ENCODE peak calls at places on chromosomes 1 and 21, in seven cellular contexts. One of them, this sample, is unnamed.

GRCh38 chr1:111139234-111139955 is 498 bp downstream of the DRAM2 start:
- DNase-seq in iPS-NIHi11: peak; percentile 72
- DNase-seq in caudate nucleus: peak; percentile 33
- DNase-seq in activated naive CD4-positive, alpha-beta T cell treated with anti-CD3 and anti-CD28 coated beads, Interleukin-2, amount 50 U/mL, for 72 hours: no peak
- DNase-seq in occipital lobe: no peak
- DNase-seq in frontal cortex: peak; percentile 45
- DNase-seq in HT1080: no peak
- DNase-seq in this sample: no peak

GRCh38 chr1:228152918-228153258 is 3.2 kb downstream of the GJC2 start:
- DNase-seq in iPS-NIHi11: no peak
- DNase-seq in activated naive CD4-positive, alpha-beta T cell treated with anti-CD3 and anti-CD28 coated beads, Interleukin-2, amount 50 U/mL, for 72 hours: no peak
- DNase-seq in caudate nucleus: no peak
- DNase-seq in frontal cortex: no peak
- DNase-seq in HT1080: no peak
- DNase-seq in occipital lobe: no peak
- DNase-seq in this sample: no peak

GRCh38 chr21:26100573-26100972 is 70.0 kb downstream of the APP start:
- DNase-seq in HT1080: no peak
- DNase-seq in activated naive CD4-positive, alpha-beta T cell treated with anti-CD3 and anti-CD28 coated beads, Interleukin-2, amount 50 U/mL, for 72 hours: no peak
- DNase-seq in frontal cortex: no peak
- DNase-seq in caudate nucleus: no peak
- DNase-seq in iPS-NIHi11: no peak
- DNase-seq in occipital lobe: no peak
- DNase-seq in this sample: no peak

GRCh38 chr1:70874063-70874462 is 173.6 kb downstream of the PTGER3 start:
- DNase-seq in activated naive CD4-positive, alpha-beta T cell treated with anti-CD3 and anti-CD28 coated beads, Interleukin-2, amount 50 U/mL, for 72 hours: no peak
- DNase-seq in occipital lobe: no peak
- DNase-seq in caudate nucleus: no peak
- DNase-seq in frontal cortex: no peak
- DNase-seq in HT1080: no peak
- DNase-seq in iPS-NIHi11: no peak
- DNase-seq in this sample: no peak

GRCh38 chr1:150072959-150073358 is 5.4 kb downstream of the VPS45 start:
- DNase-seq in iPS-NIHi11: no peak
- DNase-seq in activated naive CD4-positive, alpha-beta T cell treated with anti-CD3 and anti-CD28 coated beads, Interleukin-2, amount 50 U/mL, for 72 hours: no peak
- DNase-seq in HT1080: peak; percentile 11
- DNase-seq in caudate nucleus: no peak
- DNase-seq in occipital lobe: no peak
- DNase-seq in frontal cortex: peak; percentile 23
- DNase-seq in this sample: no peak

GRCh38 chr1:54018635-54019034 is 649 bp upstream of the LDLRAD1 start:
- DNase-seq in iPS-NIHi11: no peak
- DNase-seq in caudate nucleus: no peak
- DNase-seq in HT1080: no peak
- DNase-seq in occipital lobe: no peak
- DNase-seq in frontal cortex: no peak
- DNase-seq in activated naive CD4-positive, alpha-beta T cell treated with anti-CD3 and anti-CD28 coated beads, Interleukin-2, amount 50 U/mL, for 72 hours: peak; percentile 18
- DNase-seq in this sample: no peak

GRCh38 chr1:165144757-165145397 is 211.6 kb downstream of the LMX1A start:
- DNase-seq in HT1080: peak; percentile 53
- DNase-seq in caudate nucleus: peak; percentile 38
- DNase-seq in iPS-NIHi11: peak; percentile 67
- DNase-seq in frontal cortex: peak; percentile 21
- DNase-seq in occipital lobe: peak; percentile 16
- DNase-seq in activated naive CD4-positive, alpha-beta T cell treated with anti-CD3 and anti-CD28 coated beads, Interleukin-2, amount 50 U/mL, for 72 hours: no peak
- DNase-seq in this sample: no peak

GRCh38 chr1:55813619-55814018 is 598.5 kb upstream of the USP24 start:
- DNase-seq in iPS-NIHi11: no peak
- DNase-seq in occipital lobe: no peak
- DNase-seq in caudate nucleus: no peak
- DNase-seq in activated naive CD4-positive, alpha-beta T cell treated with anti-CD3 and anti-CD28 coated beads, Interleukin-2, amount 50 U/mL, for 72 hours: no peak
- DNase-seq in frontal cortex: no peak
- DNase-seq in HT1080: peak; percentile 11
- DNase-seq in this sample: no peak

GRCh38 chr21:26425576-26425975 is 147.5 kb downstream of the CYYR1 start:
- DNase-seq in HT1080: no peak
- DNase-seq in occipital lobe: no peak
- DNase-seq in iPS-NIHi11: no peak
- DNase-seq in frontal cortex: no peak
- DNase-seq in caudate nucleus: no peak
- DNase-seq in activated naive CD4-positive, alpha-beta T cell treated with anti-CD3 and anti-CD28 coated beads, Interleukin-2, amount 50 U/mL, for 72 hours: no peak
- DNase-seq in this sample: no peak

GRCh38 chr1:217921126-217921900 is 290.2 kb downstream of the SPATA17 start:
- DNase-seq in HT1080: peak; percentile 61
- DNase-seq in occipital lobe: no peak
- DNase-seq in activated naive CD4-positive, alpha-beta T cell treated with anti-CD3 and anti-CD28 coated beads, Interleukin-2, amount 50 U/mL, for 72 hours: no peak
- DNase-seq in caudate nucleus: no peak
- DNase-seq in frontal cortex: no peak
- DNase-seq in iPS-NIHi11: no peak
- DNase-seq in this sample: no peak

GRCh38 chr1:175388286-175388685 is 195.7 kb upstream of the KIAA0040 start:
- DNase-seq in frontal cortex: no peak
- DNase-seq in caudate nucleus: no peak
- DNase-seq in activated naive CD4-positive, alpha-beta T cell treated with anti-CD3 and anti-CD28 coated beads, Interleukin-2, amount 50 U/mL, for 72 hours: no peak
- DNase-seq in iPS-NIHi11: no peak
- DNase-seq in HT1080: no peak
- DNase-seq in occipital lobe: no peak
- DNase-seq in this sample: no peak

GRCh38 chr1:18722270-18722669 is 91.6 kb downstream of the PAX7 start:
- DNase-seq in occipital lobe: no peak
- DNase-seq in activated naive CD4-positive, alpha-beta T cell treated with anti-CD3 and anti-CD28 coated beads, Interleukin-2, amount 50 U/mL, for 72 hours: no peak
- DNase-seq in HT1080: no peak
- DNase-seq in frontal cortex: no peak
- DNase-seq in caudate nucleus: no peak
- DNase-seq in iPS-NIHi11: no peak
- DNase-seq in this sample: no peak

GRCh38 chr1:156114101-156114918 is at the start of gene LMNA:
- DNase-seq in activated naive CD4-positive, alpha-beta T cell treated with anti-CD3 and anti-CD28 coated beads, Interleukin-2, amount 50 U/mL, for 72 hours: peak; percentile 90
- DNase-seq in HT1080: peak; percentile 99
- DNase-seq in frontal cortex: peak; percentile 92
- DNase-seq in caudate nucleus: peak; percentile 75
- DNase-seq in iPS-NIHi11: peak; percentile 84
- DNase-seq in occipital lobe: peak; percentile 84
- DNase-seq in this sample: peak; percentile 86

GRCh38 chr1:15311122-15311822 is 64.2 kb downstream of the FHAD1 start:
- DNase-seq in activated naive CD4-positive, alpha-beta T cell treated with anti-CD3 and anti-CD28 coated beads, Interleukin-2, amount 50 U/mL, for 72 hours: no peak
- DNase-seq in caudate nucleus: no peak
- DNase-seq in occipital lobe: no peak
- DNase-seq in frontal cortex: no peak
- DNase-seq in iPS-NIHi11: no peak
- DNase-seq in HT1080: no peak
- DNase-seq in this sample: no peak

GRCh38 chr1:153395136-153395685 is 4.3 kb upstream of the S100A8 start:
- DNase-seq in HT1080: peak; percentile 38
- DNase-seq in caudate nucleus: no peak
- DNase-seq in frontal cortex: no peak
- DNase-seq in activated naive CD4-positive, alpha-beta T cell treated with anti-CD3 and anti-CD28 coated beads, Interleukin-2, amount 50 U/mL, for 72 hours: no peak
- DNase-seq in iPS-NIHi11: no peak
- DNase-seq in occipital lobe: no peak
- DNase-seq in this sample: no peak

GRCh38 chr1:164061528-164061927 is 497.5 kb upstream of the PBX1 start:
- DNase-seq in activated naive CD4-positive, alpha-beta T cell treated with anti-CD3 and anti-CD28 coated beads, Interleukin-2, amount 50 U/mL, for 72 hours: no peak
- DNase-seq in iPS-NIHi11: no peak
- DNase-seq in caudate nucleus: no peak
- DNase-seq in occipital lobe: no peak
- DNase-seq in frontal cortex: no peak
- DNase-seq in HT1080: no peak
- DNase-seq in this sample: no peak

GRCh38 chr1:172350781-172351180 is 69.7 kb upstream of the C1orf105 start:
- DNase-seq in activated naive CD4-positive, alpha-beta T cell treated with anti-CD3 and anti-CD28 coated beads, Interleukin-2, amount 50 U/mL, for 72 hours: no peak
- DNase-seq in HT1080: no peak
- DNase-seq in caudate nucleus: no peak
- DNase-seq in frontal cortex: no peak
- DNase-seq in iPS-NIHi11: no peak
- DNase-seq in occipital lobe: no peak
- DNase-seq in this sample: no peak

GRCh38 chr1:48673725-48674124 is 103.0 kb downstream of the BEND5 start:
- DNase-seq in frontal cortex: no peak
- DNase-seq in HT1080: no peak
- DNase-seq in iPS-NIHi11: peak; percentile 57
- DNase-seq in occipital lobe: no peak
- DNase-seq in activated naive CD4-positive, alpha-beta T cell treated with anti-CD3 and anti-CD28 coated beads, Interleukin-2, amount 50 U/mL, for 72 hours: no peak
- DNase-seq in caudate nucleus: no peak
- DNase-seq in this sample: no peak

GRCh38 chr1:102434421-102434820 is 437.7 kb upstream of the OLFM3 start:
- DNase-seq in activated naive CD4-positive, alpha-beta T cell treated with anti-CD3 and anti-CD28 coated beads, Interleukin-2, amount 50 U/mL, for 72 hours: no peak
- DNase-seq in frontal cortex: no peak
- DNase-seq in HT1080: peak; percentile 48
- DNase-seq in caudate nucleus: no peak
- DNase-seq in occipital lobe: no peak
- DNase-seq in iPS-NIHi11: peak; percentile 10
- DNase-seq in this sample: no peak

GRCh38 chr1:155979525-155980343 is 1.4 kb upstream of the ARHGEF2 start:
- DNase-seq in iPS-NIHi11: no peak
- DNase-seq in activated naive CD4-positive, alpha-beta T cell treated with anti-CD3 and anti-CD28 coated beads, Interleukin-2, amount 50 U/mL, for 72 hours: no peak
- DNase-seq in frontal cortex: peak; percentile 27
- DNase-seq in caudate nucleus: no peak
- DNase-seq in occipital lobe: no peak
- DNase-seq in HT1080: no peak
- DNase-seq in this sample: no peak

GRCh38 chr1:37177230-37177864 is 143.0 kb upstream of the GRIK3 start:
- DNase-seq in HT1080: peak; percentile 46
- DNase-seq in iPS-NIHi11: peak; percentile 66
- DNase-seq in frontal cortex: no peak
- DNase-seq in caudate nucleus: no peak
- DNase-seq in occipital lobe: no peak
- DNase-seq in activated naive CD4-positive, alpha-beta T cell treated with anti-CD3 and anti-CD28 coated beads, Interleukin-2, amount 50 U/mL, for 72 hours: no peak
- DNase-seq in this sample: peak; percentile 38

GRCh38 chr1:12191242-12192032 is 24.6 kb downstream of the TNFRSF1B start:
- DNase-seq in frontal cortex: no peak
- DNase-seq in occipital lobe: no peak
- DNase-seq in HT1080: no peak
- DNase-seq in iPS-NIHi11: peak; percentile 56
- DNase-seq in activated naive CD4-positive, alpha-beta T cell treated with anti-CD3 and anti-CD28 coated beads, Interleukin-2, amount 50 U/mL, for 72 hours: no peak
- DNase-seq in caudate nucleus: peak; percentile 34
- DNase-seq in this sample: no peak

GRCh38 chr1:145702052-145702451 is 5.1 kb downstream of the PDZK1 start:
- DNase-seq in occipital lobe: no peak
- DNase-seq in HT1080: no peak
- DNase-seq in activated naive CD4-positive, alpha-beta T cell treated with anti-CD3 and anti-CD28 coated beads, Interleukin-2, amount 50 U/mL, for 72 hours: no peak
- DNase-seq in caudate nucleus: no peak
- DNase-seq in iPS-NIHi11: no peak
- DNase-seq in frontal cortex: no peak
- DNase-seq in this sample: no peak

GRCh38 chr1:10755977-10756521 is 40.4 kb downstream of the CASZ1 start:
- DNase-seq in frontal cortex: no peak
- DNase-seq in caudate nucleus: no peak
- DNase-seq in occipital lobe: no peak
- DNase-seq in HT1080: peak; percentile 45
- DNase-seq in activated naive CD4-positive, alpha-beta T cell treated with anti-CD3 and anti-CD28 coated beads, Interleukin-2, amount 50 U/mL, for 72 hours: no peak
- DNase-seq in iPS-NIHi11: peak; percentile 76
- DNase-seq in this sample: no peak

GRCh38 chr1:39213511-39214002 is 9.1 kb downstream of the MACF1 start:
- DNase-seq in caudate nucleus: no peak
- DNase-seq in frontal cortex: no peak
- DNase-seq in iPS-NIHi11: no peak
- DNase-seq in occipital lobe: no peak
- DNase-seq in activated naive CD4-positive, alpha-beta T cell treated with anti-CD3 and anti-CD28 coated beads, Interleukin-2, amount 50 U/mL, for 72 hours: no peak
- DNase-seq in HT1080: peak; percentile 81
- DNase-seq in this sample: no peak

GRCh38 chr1:170176772-170177171 is 31.0 kb downstream of the NTMT2 start:
- DNase-seq in occipital lobe: no peak
- DNase-seq in frontal cortex: no peak
- DNase-seq in activated naive CD4-positive, alpha-beta T cell treated with anti-CD3 and anti-CD28 coated beads, Interleukin-2, amount 50 U/mL, for 72 hours: no peak
- DNase-seq in HT1080: no peak
- DNase-seq in iPS-NIHi11: no peak
- DNase-seq in caudate nucleus: no peak
- DNase-seq in this sample: no peak

GRCh38 chr1:3466366-3467075 is 12.1 kb downstream of the ARHGEF16 start:
- DNase-seq in occipital lobe: no peak
- DNase-seq in iPS-NIHi11: no peak
- DNase-seq in HT1080: no peak
- DNase-seq in frontal cortex: no peak
- DNase-seq in caudate nucleus: no peak
- DNase-seq in activated naive CD4-positive, alpha-beta T cell treated with anti-CD3 and anti-CD28 coated beads, Interleukin-2, amount 50 U/mL, for 72 hours: no peak
- DNase-seq in this sample: no peak

GRCh38 chr21:32728455-32729237 is 833 bp upstream of the SYNJ1 start:
- DNase-seq in frontal cortex: no peak
- DNase-seq in activated naive CD4-positive, alpha-beta T cell treated with anti-CD3 and anti-CD28 coated beads, Interleukin-2, amount 50 U/mL, for 72 hours: no peak
- DNase-seq in iPS-NIHi11: no peak
- DNase-seq in occipital lobe: peak; percentile 52
- DNase-seq in HT1080: no peak
- DNase-seq in caudate nucleus: no peak
- DNase-seq in this sample: no peak

GRCh38 chr1:2594001-2594640 is 7.5 kb downstream of the PRXL2B start:
- DNase-seq in frontal cortex: no peak
- DNase-seq in activated naive CD4-positive, alpha-beta T cell treated with anti-CD3 and anti-CD28 coated beads, Interleukin-2, amount 50 U/mL, for 72 hours: peak; percentile 44
- DNase-seq in occipital lobe: no peak
- DNase-seq in iPS-NIHi11: peak; percentile 11
- DNase-seq in HT1080: peak; percentile 23
- DNase-seq in caudate nucleus: no peak
- DNase-seq in this sample: no peak

GRCh38 chr1:209585672-209586071 is 2.2 kb downstream of the CAMK1G start:
- DNase-seq in iPS-NIHi11: peak; percentile 66
- DNase-seq in caudate nucleus: peak; percentile 39
- DNase-seq in HT1080: no peak
- DNase-seq in occipital lobe: peak; percentile 76
- DNase-seq in frontal cortex: peak; percentile 64
- DNase-seq in activated naive CD4-positive, alpha-beta T cell treated with anti-CD3 and anti-CD28 coated beads, Interleukin-2, amount 50 U/mL, for 72 hours: no peak
- DNase-seq in this sample: peak; percentile 84

GRCh38 chr1:29687166-29687565 is 450.8 kb downstream of the PTPRU start:
- DNase-seq in activated naive CD4-positive, alpha-beta T cell treated with anti-CD3 and anti-CD28 coated beads, Interleukin-2, amount 50 U/mL, for 72 hours: no peak
- DNase-seq in occipital lobe: no peak
- DNase-seq in iPS-NIHi11: no peak
- DNase-seq in caudate nucleus: no peak
- DNase-seq in frontal cortex: no peak
- DNase-seq in HT1080: no peak
- DNase-seq in this sample: no peak

GRCh38 chr21:33947451-33948095 is 32.0 kb upstream of the ATP5PO start:
- DNase-seq in HT1080: peak; percentile 98
- DNase-seq in occipital lobe: peak; percentile 80
- DNase-seq in iPS-NIHi11: peak; percentile 89
- DNase-seq in frontal cortex: peak; percentile 71
- DNase-seq in caudate nucleus: peak; percentile 30
- DNase-seq in activated naive CD4-positive, alpha-beta T cell treated with anti-CD3 and anti-CD28 coated beads, Interleukin-2, amount 50 U/mL, for 72 hours: peak; percentile 91
- DNase-seq in this sample: peak; percentile 88

GRCh38 chr1:32754282-32755097 is 51.9 kb upstream of the SYNC start:
- DNase-seq in caudate nucleus: no peak
- DNase-seq in occipital lobe: peak; percentile 45
- DNase-seq in HT1080: no peak
- DNase-seq in iPS-NIHi11: peak; percentile 70
- DNase-seq in frontal cortex: no peak
- DNase-seq in activated naive CD4-positive, alpha-beta T cell treated with anti-CD3 and anti-CD28 coated beads, Interleukin-2, amount 50 U/mL, for 72 hours: no peak
- DNase-seq in this sample: no peak

GRCh38 chr1:224067621-224068457 is 46.1 kb upstream of the FBXO28 start:
- DNase-seq in occipital lobe: no peak
- DNase-seq in activated naive CD4-positive, alpha-beta T cell treated with anti-CD3 and anti-CD28 coated beads, Interleukin-2, amount 50 U/mL, for 72 hours: no peak
- DNase-seq in iPS-NIHi11: no peak
- DNase-seq in HT1080: peak; percentile 82
- DNase-seq in frontal cortex: no peak
- DNase-seq in caudate nucleus: no peak
- DNase-seq in this sample: no peak

GRCh38 chr1:180923024-180923841 is 10.5 kb downstream of the KIAA1614 start:
- DNase-seq in iPS-NIHi11: peak; percentile 85
- DNase-seq in occipital lobe: no peak
- DNase-seq in HT1080: peak; percentile 17
- DNase-seq in activated naive CD4-positive, alpha-beta T cell treated with anti-CD3 and anti-CD28 coated beads, Interleukin-2, amount 50 U/mL, for 72 hours: no peak
- DNase-seq in frontal cortex: no peak
- DNase-seq in caudate nucleus: no peak
- DNase-seq in this sample: no peak